ENCODE peak calls at places on chromosomes 3 and 15, in four cellular contexts. A, B, Q and U are unnamed samples.

GRCh38 chr3:42674151-42674550 is 11.2 kb upstream of the KLHL40 start:
- DNase-seq in A (no peak), Q (no peak), B (no peak), U (no peak)

GRCh38 chr3:126537730-126538281 is 13.9 kb downstream of the CHST13 start:
- DNase-seq in Q (no peak), B (no peak), A (no peak), U (no peak)

GRCh38 chr3:49462222-49462621 is 7.8 kb upstream of the DAG1 start:
- DNase-seq in Q (no peak), A (no peak), B (no peak), U (no peak)

GRCh38 chr15:37891754-37892368 is 42.6 kb upstream of the TMCO5A start:
- DNase-seq in B (no peak), Q (no peak), A (no peak), U (no peak)

GRCh38 chr3:2579206-2579605 is 480.5 kb downstream of the CNTN4 start:
- DNase-seq in B (no peak), Q (no peak), A (no peak), U (no peak)

GRCh38 chr15:77869021-77869895 is 208.3 kb downstream of the TBC1D2B start:
- DNase-seq in B (no peak), A (no peak), Q (no peak), U (no peak)

GRCh38 chr15:74185949-74186348 is 12.4 kb downstream of the ISLR start:
- DNase-seq in Q (no peak), B (no peak), A (no peak), U (no peak)

GRCh38 chr15:63348392-63348791 is 33.3 kb downstream of the CA12 start:
- DNase-seq in B (no peak), A (no peak), Q (no peak), U (peak; percentile 91)

GRCh38 chr3:62824965-62825592 is 50.1 kb downstream of the CADPS start:
- DNase-seq in B (no peak), Q (no peak), A (no peak), U (no peak)

GRCh38 chr3:186381424-186382216 is 19.6 kb upstream of the DGKG start:
- DNase-seq in B (no peak), A (no peak), Q (no peak), U (no peak)

GRCh38 chr3:58491506-58492384 is at the start of gene KCTD6:
- DNase-seq in A (peak; percentile 77), Q (peak; percentile 94), B (peak; percentile 89), U (peak; percentile 98)

GRCh38 chr15:65789759-65790158 is 2.3 kb downstream of the DENND4A start:
- DNase-seq in B (no peak), A (no peak), Q (no peak), U (no peak)

GRCh38 chr15:43209059-43209824 is 11.6 kb downstream of the EPB42 start:
- DNase-seq in B (no peak), Q (no peak), A (no peak), U (peak; percentile 78)

GRCh38 chr3:142274908-142275307 is 49.5 kb upstream of the GK5 start:
- DNase-seq in Q (no peak), A (no peak), B (no peak), U (no peak)

GRCh38 chr3:62355703-62356102 is 17.6 kb downstream of the FEZF2 start:
- DNase-seq in B (no peak), A (no peak), Q (no peak), U (no peak)

GRCh38 chr15:67097893-67098740 is 32.7 kb downstream of the SMAD3 start:
- DNase-seq in A (no peak), B (peak; percentile 27), Q (no peak), U (peak; percentile 62)

GRCh38 chr3:183912895-183913579 is 28.4 kb upstream of the PARL start:
- DNase-seq in Q (no peak), A (no peak), B (no peak), U (no peak)

GRCh38 chr3:42694366-42694765 is 8.2 kb downstream of the HHATL start:
- DNase-seq in Q (no peak), A (no peak), B (no peak), U (peak; percentile 40)

GRCh38 chr15:71112429-71112828 is 2.8 kb upstream of the THSD4 start:
- DNase-seq in Q (no peak), B (no peak), A (no peak), U (no peak)

GRCh38 chr3:76566211-76566534 is 473.7 kb upstream of the ROBO2 start:
- DNase-seq in Q (no peak), B (no peak), A (no peak), U (no peak)

GRCh38 chr3:124364230-124365022 is 365.8 kb upstream of the UMPS start:
- DNase-seq in Q (no peak), A (no peak), B (no peak), U (no peak)

GRCh38 chr15:77710637-77711036 is 77.9 kb upstream of the LINGO1 start:
- DNase-seq in Q (no peak), A (no peak), B (no peak), U (no peak)

GRCh38 chr15:28086175-28086703 is 12.9 kb downstream of the OCA2 start:
- DNase-seq in A (no peak), B (peak; percentile 44), Q (peak; percentile 77), U (no peak)

GRCh38 chr3:50028336-50028735 is 60.4 kb upstream of the RBM5 start:
- DNase-seq in B (no peak), Q (no peak), A (no peak), U (no peak)

GRCh38 chr3:161977063-161977462 is 480.5 kb downstream of the OTOL1 start:
- DNase-seq in A (no peak), Q (no peak), B (no peak), U (no peak)

GRCh38 chr15:43440721-43441281 is 52.2 kb downstream of the TP53BP1 start:
- DNase-seq in Q (peak; percentile 58), A (no peak), B (peak; percentile 2), U (peak; percentile 59)

GRCh38 chr15:40867200-40867599 is 6.8 kb downstream of the RHOV start:
- DNase-seq in B (no peak), A (no peak), Q (no peak), U (no peak)

GRCh38 chr15:63715818-63716217 is 117.9 kb downstream of the HERC1 start:
- DNase-seq in B (no peak), A (no peak), Q (no peak), U (no peak)

GRCh38 chr3:103818800-103819199 is 1384.0 kb downstream of the ZPLD1 start:
- DNase-seq in Q (no peak), A (no peak), B (no peak), U (no peak)

GRCh38 chr3:16439848-16440708 is 73.4 kb downstream of the RFTN1 start:
- DNase-seq in Q (no peak), B (no peak), A (no peak), U (no peak)

GRCh38 chr15:77083381-77084160 is 12.7 kb upstream of the TSPAN3 start:
- DNase-seq in Q (peak; percentile 77), B (peak; percentile 51), A (peak; percentile 36), U (peak; percentile 88)

GRCh38 chr3:52986049-52986448 is 59.8 kb downstream of the SFMBT1 start:
- DNase-seq in Q (no peak), A (no peak), B (no peak), U (no peak)

GRCh38 chr15:81182031-81182745 is 14.5 kb upstream of the IL16 start:
- DNase-seq in Q (no peak), A (no peak), B (no peak), U (no peak)

GRCh38 chr3:151156618-151157216 is 46.3 kb downstream of the GPR171 start:
- DNase-seq in B (no peak), A (no peak), Q (no peak), U (no peak)

GRCh38 chr3:18786924-18787323 is 361.4 kb upstream of the KCNH8 start:
- DNase-seq in A (no peak), Q (no peak), B (no peak), U (no peak)